ENCODE peak calls at places on chromosomes 6 and 20, in six cellular contexts. K, G, F, S, J and H are unnamed samples.
A peak's percentile ranks its signal among the peaks of the same experiment; 100 is the strongest.

GRCh38 chr20:17611540-17612286 is 41.8 kb downstream of the DSTN start:
- DNase-seq in K (peak; percentile 5), G (no peak), F (no peak), S (peak; percentile 48), J (no peak), H (peak; percentile 73)

GRCh38 chr6:134999107-134999506 is 49.2 kb upstream of the ALDH8A1 start:
- DNase-seq in K (no peak), G (no peak), F (no peak), S (no peak), J (no peak), H (no peak)

GRCh38 chr6:43511824-43512415 is 1.8 kb upstream of the LRRC73 start:
- DNase-seq in K (no peak), G (no peak), F (no peak), S (no peak), J (no peak), H (no peak)

GRCh38 chr6:30206152-30206551 is 7.1 kb downstream of the TRIM26 start:
- DNase-seq in K (no peak), G (peak; percentile 19), F (no peak), S (no peak), J (no peak), H (no peak)

GRCh38 chr6:44696099-44696498 is 308.6 kb downstream of the CDC5L start:
- DNase-seq in K (no peak), G (peak; percentile 6), F (no peak), S (no peak), J (no peak), H (no peak)

GRCh38 chr20:35055445-35056276 is 36.9 kb downstream of the TRPC4AP start:
- DNase-seq in K (no peak), G (peak; percentile 38), F (no peak), S (no peak), J (no peak), H (no peak)

GRCh38 chr6:152057832-152058498 is 250.5 kb downstream of the ESR1 start:
- DNase-seq in K (no peak), G (no peak), F (no peak), S (no peak), J (no peak), H (peak; percentile 15)

GRCh38 chr6:147222160-147222838 is 18.1 kb downstream of the STXBP5 start:
- DNase-seq in K (no peak), G (peak; percentile 52), F (no peak), S (no peak), J (no peak), H (peak; percentile 49)

GRCh38 chr6:155894758-155895157 is 439.1 kb upstream of the NOX3 start:
- DNase-seq in K (no peak), G (no peak), F (no peak), S (no peak), J (no peak), H (peak; percentile 80)

GRCh38 chr6:139862311-139862710 is 487.9 kb upstream of the CITED2 start:
- DNase-seq in K (no peak), G (no peak), F (no peak), S (no peak), J (no peak), H (no peak)

GRCh38 chr6:162032620-162033019 is 694.9 kb downstream of the PRKN start:
- DNase-seq in K (no peak), G (no peak), F (no peak), S (no peak), J (no peak), H (no peak)

GRCh38 chr6:6923605-6924004 is 184.2 kb upstream of the RREB1 start:
- DNase-seq in K (no peak), G (no peak), F (no peak), S (no peak), J (no peak), H (no peak)

GRCh38 chr20:56801991-56802740 is 173.1 kb downstream of the TFAP2C start:
- DNase-seq in K (no peak), G (peak; percentile 54), F (no peak), S (no peak), J (no peak), H (no peak)

GRCh38 chr6:54335871-54336270 is 27.6 kb downstream of the TINAG start:
- DNase-seq in K (no peak), G (peak; percentile 99), F (no peak), S (no peak), J (no peak), H (peak; percentile 34)

GRCh38 chr6:77825204-77825603 is 172.4 kb downstream of the MEI4 start:
- DNase-seq in K (no peak), G (no peak), F (no peak), S (no peak), J (no peak), H (no peak)

GRCh38 chr6:38244873-38245272 is 394.9 kb downstream of the BTBD9 start:
- DNase-seq in K (no peak), G (no peak), F (no peak), S (no peak), J (no peak), H (no peak)

GRCh38 chr6:1475169-1475568 is 85.8 kb downstream of the FOXF2 start:
- DNase-seq in K (no peak), G (no peak), F (no peak), S (no peak), J (no peak), H (no peak)

GRCh38 chr6:1479601-1480236 is 90.3 kb downstream of the FOXF2 start:
- DNase-seq in K (no peak), G (no peak), F (no peak), S (no peak), J (no peak), H (no peak)

GRCh38 chr6:1474205-1474604 is 84.8 kb downstream of the FOXF2 start:
- DNase-seq in K (no peak), G (no peak), F (no peak), S (no peak), J (no peak), H (peak; percentile 19)

GRCh38 chr6:1479095-1479494 is 89.7 kb downstream of the FOXF2 start:
- DNase-seq in K (no peak), G (peak; percentile 76), F (no peak), S (no peak), J (no peak), H (no peak)

DNA sequence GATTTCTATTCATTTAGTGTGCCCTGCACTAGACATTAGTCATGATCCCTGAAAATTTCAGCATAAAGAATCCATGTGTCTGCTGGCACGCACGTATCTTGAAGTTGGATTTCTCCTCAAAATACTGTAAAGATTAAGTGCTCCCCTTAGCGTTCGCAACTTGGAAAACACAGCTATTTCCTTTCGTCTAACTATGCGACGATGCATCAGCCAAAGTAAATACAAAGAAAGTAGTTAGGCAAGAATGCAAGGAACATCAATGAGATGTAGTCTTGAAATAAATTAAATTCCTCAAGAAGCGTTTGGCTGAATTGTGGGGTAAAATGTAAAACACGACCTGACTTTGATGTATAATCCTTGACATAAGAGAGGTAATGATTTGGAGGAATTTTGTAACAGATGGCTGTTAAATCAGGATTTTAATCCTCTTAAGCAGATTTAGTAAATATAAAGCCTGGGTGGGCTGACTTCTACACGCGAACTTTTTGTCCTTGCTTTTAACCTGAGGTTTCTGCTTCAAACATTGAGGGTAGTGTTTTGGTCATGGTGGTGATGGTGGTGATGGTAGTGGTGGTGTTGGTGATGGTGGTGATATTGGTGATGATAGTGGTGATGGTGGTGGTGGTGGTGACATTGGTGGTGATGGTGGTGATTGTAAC is 88.2 kb downstream of the FOXF2 start:
- DNase-seq in K (no peak), G (peak; percentile 83), F (no peak), S (no peak), J (no peak), H (peak; percentile 43)
- TF ChIP-seq CTCF in K (no peak), G (peak; percentile 34), F (no peak), S (no peak), J (no peak), H (no peak)

GRCh38 chr6:42137192-42137753 is 5.1 kb downstream of the C6orf132 start:
- DNase-seq in K (no peak), G (no peak), F (no peak), S (no peak), J (no peak), H (peak; percentile 74)

GRCh38 chr6:42135722-42136121 is 6.7 kb downstream of the C6orf132 start:
- DNase-seq in K (no peak), G (no peak), F (no peak), S (no peak), J (no peak), H (peak; percentile 36)

GRCh38 chr6:42135161-42135560 is 7.3 kb downstream of the C6orf132 start:
- DNase-seq in K (no peak), G (no peak), F (no peak), S (no peak), J (no peak), H (peak; percentile 21)

GRCh38 chr6:42138190-42138589 is 4.2 kb downstream of the C6orf132 start:
- DNase-seq in K (no peak), G (no peak), F (no peak), S (no peak), J (no peak), H (no peak)

GRCh38 chr6:42136508-42137191 is 5.8 kb downstream of the C6orf132 start:
- DNase-seq in K (no peak), G (peak; percentile 85), F (no peak), S (no peak), J (peak; percentile 30), H (peak; percentile 91)
- TF ChIP-seq CTCF in K (no peak), G (peak; percentile 33), F (no peak), S (no peak), J (peak; percentile 47), H (peak; percentile 71)

DNA sequence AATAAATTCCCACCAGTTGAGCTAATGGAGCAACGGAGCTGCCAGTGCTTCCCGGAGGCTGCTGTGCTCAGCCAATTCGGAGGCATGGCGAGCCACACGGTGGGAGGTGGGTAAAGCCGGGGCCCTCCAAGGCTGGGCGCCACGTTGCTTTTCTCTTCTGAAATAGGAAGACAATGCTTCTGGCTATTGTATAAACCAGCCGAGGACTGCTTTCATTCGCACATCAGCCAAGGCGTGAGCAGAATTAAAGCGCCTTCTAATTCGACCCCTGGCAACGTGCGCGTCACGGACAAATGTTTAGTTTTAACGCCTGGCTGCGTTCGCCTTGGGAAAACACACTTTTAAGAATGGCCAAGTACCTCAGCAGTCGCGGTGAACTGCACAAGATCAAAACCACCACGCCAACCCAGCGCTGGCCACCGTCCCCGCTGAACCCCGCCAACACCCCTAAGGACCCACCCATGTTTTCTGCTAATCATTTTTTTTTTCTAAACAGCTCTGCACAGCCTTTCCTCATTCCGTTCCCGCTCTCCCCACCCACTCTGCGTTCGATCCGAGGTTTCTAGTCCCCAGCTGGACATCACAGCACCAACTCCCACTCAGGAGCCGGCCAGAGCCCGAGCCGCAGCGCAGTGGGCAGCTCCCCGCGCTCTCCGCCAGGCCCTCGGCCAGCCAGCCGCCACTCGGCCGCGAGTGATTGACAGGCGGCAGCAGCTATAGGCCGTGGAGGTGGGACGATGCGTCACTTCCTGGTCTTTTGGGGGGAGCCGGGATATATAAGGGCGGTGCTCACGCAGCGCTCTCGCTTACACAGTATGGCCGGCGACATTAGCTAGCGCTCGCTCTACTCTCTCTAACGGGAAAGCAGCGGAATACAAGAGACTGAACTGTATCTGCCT is at the start of gene AMD1:
- DNase-seq in K (peak; percentile 98), G (peak; percentile 98), F (peak; percentile 96), S (peak; percentile 99), J (peak; percentile 95), H (peak; percentile 98)
- TF ChIP-seq CTCF in K (no peak), G (no peak), F (no peak), S (no peak), J (no peak), H (no peak)

DNA sequence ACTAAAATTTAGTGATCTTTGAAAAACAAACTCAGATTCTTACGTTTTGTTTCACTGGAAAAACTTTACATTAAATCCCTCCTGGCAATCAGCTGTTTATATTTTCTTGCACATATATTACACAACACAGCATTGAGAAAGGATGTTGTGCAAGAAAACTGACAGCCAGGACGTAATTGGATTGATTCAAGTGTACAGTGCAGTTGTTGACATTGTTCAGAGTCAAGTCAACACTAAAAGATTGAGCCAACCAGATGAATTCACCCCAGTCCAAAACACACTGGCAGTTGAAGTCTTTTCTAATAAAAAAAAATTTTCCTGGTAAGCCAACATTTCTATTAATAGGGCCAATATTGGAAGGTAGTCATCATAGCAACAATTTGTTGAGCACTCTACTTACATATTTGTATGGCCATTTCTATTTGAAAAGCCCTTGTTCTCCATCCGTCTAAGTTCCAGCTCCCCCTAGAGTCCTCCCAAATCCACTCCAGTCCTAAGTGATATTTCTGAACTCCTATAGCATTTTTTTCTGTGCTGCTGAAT is 20.9 kb upstream of the VNN1 start:
- DNase-seq in K (peak; percentile 19), G (peak; percentile 83), F (no peak), S (no peak), J (no peak), H (peak; percentile 43)
- TF ChIP-seq CTCF in K (peak; percentile 20), G (peak; percentile 37), F (no peak), S (peak; percentile 32), J (no peak), H (peak; percentile 53)